ENCODE peak calls at places on chromosomes 1 and 21, in nine cellular contexts. P, B, W, Z, E, F, R, N and O are unnamed samples. For H3K9me3 and H3K4me1, the result is how much of the 10 kb centered on the place peaks cover.

GRCh38 chr1:67627336-67627735 is 57.7 kb upstream of the GADD45A start:
- DNase-seq in P (no peak), B (no peak), W (no peak), Z (no peak), E (no peak), F (no peak), R (no peak), N (no peak), O (no peak)

GRCh38 chr1:30645807-30646206 is 77.6 kb downstream of the MATN1 start:
- DNase-seq in P (no peak), B (no peak), W (no peak), Z (no peak), E (no peak), F (peak), R (no peak), N (no peak), O (no peak)

GRCh38 chr1:97508653-97509218 is 412.1 kb downstream of the DPYD start:
- DNase-seq in P (peak), B (no peak), W (no peak), Z (no peak), E (no peak), F (no peak), R (no peak), N (no peak), O (no peak)

GRCh38 chr1:15353839-15354579 is 55.7 kb upstream of the EFHD2 start:
- DNase-seq in P (peak), B (no peak), W (no peak), Z (no peak), E (peak), F (peak), R (no peak), N (no peak), O (no peak)

GRCh38 chr1:56424744-56425493 is 154.4 kb downstream of the PLPP3 start:
- DNase-seq in P (peak), B (peak), W (peak), Z (no peak), E (peak), F (peak), R (peak), N (no peak), O (no peak)

GRCh38 chr21:46431884-46432488 is 26.7 kb upstream of the DIP2A start:
- DNase-seq in P (no peak), B (no peak), W (no peak), Z (no peak), E (no peak), F (no peak), R (no peak), N (no peak), O (no peak)

GRCh38 chr1:172350781-172351180 is 69.7 kb upstream of the C1orf105 start:
- DNase-seq in P (no peak), B (no peak), W (no peak), Z (no peak), E (no peak), F (no peak), R (no peak), N (no peak), O (no peak)

GRCh38 chr1:235093013-235093618 is 35.5 kb downstream of the TOMM20 start:
- DNase-seq in P (peak), B (peak), W (no peak), Z (peak), E (peak), F (peak), R (no peak), N (no peak), O (no peak)

GRCh38 chr21:22395965-22396364 is 1397.8 kb downstream of the NCAM2 start:
- DNase-seq in P (no peak), B (no peak), W (no peak), Z (no peak), E (no peak), F (no peak), R (no peak), N (no peak), O (no peak)

GRCh38 chr1:169574336-169574735 is 11.9 kb downstream of the F5 start:
- DNase-seq in P (no peak), B (no peak), W (no peak), Z (no peak), E (no peak), F (no peak), R (no peak), N (no peak), O (no peak)

GRCh38 chr21:10639123-10639522 is 117.7 kb downstream of the TPTE start:
- DNase-seq in P (no peak), B (no peak), W (no peak), Z (no peak), E (no peak), F (no peak), R (no peak), N (no peak), O (no peak)
- H3K9me3 ChIP-seq in P (under half), B (under half), W (under half), Z (under half), E (half or more), F (under half), R (under half), N (under half), O (under half)

GRCh38 chr1:93689521-93690223 is 8.0 kb upstream of the BCAR3 start:
- DNase-seq in P (no peak), B (no peak), W (no peak), Z (no peak), E (no peak), F (no peak), R (no peak), N (no peak), O (no peak)

GRCh38 chr1:93692451-93692861 is 10.8 kb upstream of the BCAR3 start:
- DNase-seq in P (no peak), B (no peak), W (no peak), Z (no peak), E (no peak), F (peak), R (no peak), N (no peak), O (no peak)

GRCh38 chr1:93692001-93692400 is 10.4 kb upstream of the BCAR3 start:
- DNase-seq in P (no peak), B (no peak), W (no peak), Z (peak), E (no peak), F (no peak), R (no peak), N (no peak), O (no peak)

GRCh38 chr1:93690341-93690740 is 8.7 kb upstream of the BCAR3 start:
- DNase-seq in P (no peak), B (no peak), W (no peak), Z (no peak), E (no peak), F (no peak), R (no peak), N (no peak), O (no peak)

DNA sequence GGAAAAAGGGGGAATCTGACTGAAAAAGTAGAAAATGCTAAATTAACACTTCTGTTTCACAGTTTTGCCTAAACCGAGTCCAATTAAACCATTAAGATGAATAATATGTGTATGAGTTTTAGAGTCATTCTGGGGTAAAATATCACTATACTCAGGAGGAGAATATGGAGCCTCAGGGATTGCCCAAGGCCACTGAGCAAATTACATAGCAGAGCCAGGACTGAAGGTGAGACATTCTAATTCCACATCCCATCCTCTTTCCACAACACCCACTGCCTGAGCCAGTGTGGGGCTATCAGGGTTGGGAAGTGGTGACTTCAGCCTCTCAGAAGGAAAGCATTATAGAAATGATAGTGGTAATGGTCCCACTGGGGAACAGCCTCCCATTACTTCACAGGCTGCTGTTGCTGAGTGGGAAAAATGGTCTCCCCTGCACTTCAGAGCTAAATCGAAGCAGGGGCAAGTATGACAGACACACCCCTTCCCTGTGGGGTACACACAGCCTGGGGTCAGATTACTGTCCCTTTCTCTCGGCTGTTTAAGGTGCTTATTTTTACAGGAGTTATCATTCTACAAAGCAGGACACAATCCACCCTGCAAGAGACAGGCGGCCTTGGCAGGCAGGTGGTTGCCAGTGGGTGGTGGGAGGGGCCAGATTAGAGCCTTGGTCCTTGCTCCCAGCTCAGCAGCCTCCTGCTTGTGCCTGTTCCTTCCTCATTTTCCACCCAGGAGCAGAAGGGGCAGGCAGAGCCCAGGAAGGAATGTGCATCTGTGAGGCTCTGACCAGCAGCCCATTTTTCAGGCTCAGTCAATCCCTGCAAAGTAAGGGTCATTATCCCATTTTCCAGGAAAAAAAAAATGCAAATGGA is 9.5 kb upstream of the BCAR3 start:
- DNase-seq in P (no peak), B (peak), W (no peak), Z (no peak), E (no peak), F (no peak), R (no peak), N (no peak), O (no peak)
- H3K4me1 ChIP-seq in P (under half), B (under half), W (under half), Z (under half), E (under half), F (under half), R (under half), N (half or more), O (under half)

GRCh38 chr1:49294539-49294938 is 517.8 kb upstream of the BEND5 start:
- DNase-seq in P (no peak), B (no peak), W (no peak), Z (no peak), E (no peak), F (no peak), R (no peak), N (no peak), O (no peak)
- H3K9me3 ChIP-seq in P (under half), B (under half), W (under half), Z (under half), E (under half), F (under half), R (under half), N (under half), O (under half)

GRCh38 chr1:200329208-200329882 is 80.5 kb downstream of the ZNF281 start:
- DNase-seq in P (no peak), B (no peak), W (no peak), Z (no peak), E (no peak), F (no peak), R (no peak), N (no peak), O (no peak)

GRCh38 chr1:200333329-200333728 is 76.5 kb downstream of the ZNF281 start:
- DNase-seq in P (no peak), B (no peak), W (no peak), Z (no peak), E (no peak), F (no peak), R (no peak), N (no peak), O (no peak)

GRCh38 chr1:200334661-200335256 is 75.1 kb downstream of the ZNF281 start:
- DNase-seq in P (no peak), B (no peak), W (no peak), Z (no peak), E (no peak), F (no peak), R (no peak), N (no peak), O (no peak)

GRCh38 chr1:200330770-200331428 is 78.9 kb downstream of the ZNF281 start:
- DNase-seq in P (peak), B (no peak), W (no peak), Z (no peak), E (no peak), F (no peak), R (no peak), N (no peak), O (no peak)

GRCh38 chr1:200332716-200333115 is 77.1 kb downstream of the ZNF281 start:
- DNase-seq in P (no peak), B (no peak), W (no peak), Z (no peak), E (no peak), F (peak), R (no peak), N (no peak), O (no peak)
- H3K4me1 ChIP-seq in P (under half), B (under half), W (under half), Z (under half), E (under half), F (under half), R (under half), N (under half), O (under half)

GRCh38 chr1:27257155-27257554 is 22.7 kb downstream of the WDTC1 start:
- DNase-seq in P (no peak), B (no peak), W (no peak), Z (no peak), E (no peak), F (peak), R (no peak), N (no peak), O (no peak)
- H3K9me3 ChIP-seq in P (under half), B (under half), W (under half), Z (under half), E (under half), F (under half), R (under half), N (under half), O (under half)